ENCODE peak calls at places on chromosomes 1 and 21, in ten cellular contexts. One of them, this sample, is unnamed. For H3K4me1, the result is how much of the 10 kb centered on the place peaks cover.

GRCh38 chr1:206633708-206634121 is 1.6 kb upstream of the DYRK3 start:
- DNase-seq in IMR-90: peak
- DNase-seq in CD8-positive, alpha-beta memory T cell: no peak
- DNase-seq in PC-3: peak
- DNase-seq in spleen: no peak
- DNase-seq in uterus: peak
- DNase-seq in neural progenitor cell: peak
- DNase-seq in pancreas: no peak
- DNase-seq in aorta: no peak
- DNase-seq in upper lobe of right lung: no peak
- DNase-seq in this sample: no peak

GRCh38 chr1:151943591-151943990 is 34.3 kb upstream of the THEM4 start:
- DNase-seq in spleen: no peak
- DNase-seq in PC-3: no peak
- DNase-seq in uterus: no peak
- DNase-seq in neural progenitor cell: no peak
- DNase-seq in CD8-positive, alpha-beta memory T cell: no peak
- DNase-seq in pancreas: no peak
- DNase-seq in IMR-90: no peak
- DNase-seq in aorta: no peak
- DNase-seq in upper lobe of right lung: no peak
- DNase-seq in this sample: no peak

GRCh38 chr1:66271216-66271903 is 262.6 kb upstream of the SGIP1 start:
- DNase-seq in neural progenitor cell: peak
- DNase-seq in aorta: peak
- DNase-seq in uterus: peak
- DNase-seq in CD8-positive, alpha-beta memory T cell: no peak
- DNase-seq in spleen: no peak
- DNase-seq in IMR-90: peak
- DNase-seq in pancreas: peak
- DNase-seq in PC-3: peak
- DNase-seq in upper lobe of right lung: no peak
- DNase-seq in this sample: peak

GRCh38 chr1:2789164-2789985 is 12.1 kb downstream of the TTC34 start:
- DNase-seq in pancreas: no peak
- DNase-seq in neural progenitor cell: no peak
- DNase-seq in aorta: no peak
- DNase-seq in IMR-90: no peak
- DNase-seq in CD8-positive, alpha-beta memory T cell: no peak
- DNase-seq in uterus: no peak
- DNase-seq in upper lobe of right lung: peak
- DNase-seq in PC-3: no peak
- DNase-seq in spleen: peak
- DNase-seq in this sample: no peak

GRCh38 chr1:12442217-12442616 is 175.8 kb downstream of the DHRS3 start:
- DNase-seq in neural progenitor cell: no peak
- DNase-seq in PC-3: no peak
- DNase-seq in upper lobe of right lung: no peak
- DNase-seq in aorta: no peak
- DNase-seq in IMR-90: no peak
- DNase-seq in CD8-positive, alpha-beta memory T cell: no peak
- DNase-seq in uterus: no peak
- DNase-seq in spleen: no peak
- DNase-seq in pancreas: no peak
- DNase-seq in this sample: no peak

GRCh38 chr1:37058424-37058988 is 24.2 kb upstream of the GRIK3 start:
- DNase-seq in CD8-positive, alpha-beta memory T cell: no peak
- DNase-seq in IMR-90: no peak
- DNase-seq in PC-3: no peak
- DNase-seq in uterus: no peak
- DNase-seq in spleen: no peak
- DNase-seq in aorta: no peak
- DNase-seq in upper lobe of right lung: no peak
- DNase-seq in pancreas: no peak
- DNase-seq in neural progenitor cell: no peak
- DNase-seq in this sample: no peak

GRCh38 chr1:115112496-115113375 is 23.4 kb upstream of the TSPAN2 start:
- DNase-seq in uterus: peak
- DNase-seq in spleen: peak
- DNase-seq in IMR-90: no peak
- DNase-seq in upper lobe of right lung: peak
- DNase-seq in neural progenitor cell: peak
- DNase-seq in pancreas: peak
- DNase-seq in aorta: no peak
- DNase-seq in CD8-positive, alpha-beta memory T cell: peak
- DNase-seq in PC-3: peak
- DNase-seq in this sample: peak

GRCh38 chr1:43274125-43274803 is 4.5 kb downstream of the TMEM125 start:
- DNase-seq in aorta: no peak
- DNase-seq in spleen: peak
- DNase-seq in CD8-positive, alpha-beta memory T cell: no peak
- DNase-seq in PC-3: peak
- DNase-seq in pancreas: peak
- DNase-seq in uterus: no peak
- DNase-seq in upper lobe of right lung: peak
- DNase-seq in neural progenitor cell: no peak
- DNase-seq in IMR-90: peak
- DNase-seq in this sample: peak

GRCh38 chr1:60727553-60727952 is 354.8 kb upstream of the NFIA start:
- DNase-seq in IMR-90: no peak
- DNase-seq in neural progenitor cell: no peak
- DNase-seq in PC-3: peak
- DNase-seq in CD8-positive, alpha-beta memory T cell: no peak
- DNase-seq in pancreas: no peak
- DNase-seq in upper lobe of right lung: no peak
- DNase-seq in spleen: no peak
- DNase-seq in aorta: no peak
- DNase-seq in uterus: no peak
- DNase-seq in this sample: no peak

GRCh38 chr1:38026592-38027200 is 14.2 kb downstream of the UTP11 start:
- DNase-seq in PC-3: peak
- DNase-seq in IMR-90: peak
- DNase-seq in CD8-positive, alpha-beta memory T cell: no peak
- DNase-seq in uterus: no peak
- DNase-seq in spleen: no peak
- DNase-seq in aorta: no peak
- DNase-seq in upper lobe of right lung: peak
- DNase-seq in neural progenitor cell: peak
- DNase-seq in pancreas: no peak
- DNase-seq in this sample: peak

GRCh38 chr1:10682449-10683365 is 113.7 kb downstream of the CASZ1 start:
- DNase-seq in uterus: no peak
- DNase-seq in spleen: no peak
- DNase-seq in neural progenitor cell: no peak
- DNase-seq in upper lobe of right lung: no peak
- DNase-seq in pancreas: no peak
- DNase-seq in PC-3: no peak
- DNase-seq in aorta: no peak
- DNase-seq in CD8-positive, alpha-beta memory T cell: no peak
- DNase-seq in IMR-90: no peak
- DNase-seq in this sample: no peak

GRCh38 chr1:109425391-109425790 is 857 bp downstream of the PSMA5 start:
- DNase-seq in pancreas: no peak
- DNase-seq in aorta: no peak
- DNase-seq in upper lobe of right lung: no peak
- DNase-seq in uterus: no peak
- DNase-seq in PC-3: peak
- DNase-seq in neural progenitor cell: no peak
- DNase-seq in IMR-90: peak
- DNase-seq in CD8-positive, alpha-beta memory T cell: no peak
- DNase-seq in spleen: no peak
- DNase-seq in this sample: peak

GRCh38 chr1:109426278-109427170 is at the start of gene PSMA5:
- DNase-seq in aorta: peak
- DNase-seq in IMR-90: peak
- DNase-seq in upper lobe of right lung: peak
- DNase-seq in spleen: peak
- DNase-seq in neural progenitor cell: peak
- DNase-seq in uterus: peak
- DNase-seq in pancreas: peak
- DNase-seq in PC-3: peak
- DNase-seq in CD8-positive, alpha-beta memory T cell: peak
- DNase-seq in this sample: peak

GRCh38 chr1:109425902-109426277 is 358 bp downstream of the PSMA5 start:
- DNase-seq in pancreas: no peak
- DNase-seq in aorta: no peak
- DNase-seq in PC-3: peak
- DNase-seq in spleen: no peak
- DNase-seq in IMR-90: peak
- DNase-seq in CD8-positive, alpha-beta memory T cell: peak
- DNase-seq in uterus: no peak
- DNase-seq in upper lobe of right lung: no peak
- DNase-seq in neural progenitor cell: no peak
- DNase-seq in this sample: peak

GRCh38 chr1:109423498-109423897 is 2.8 kb downstream of the PSMA5 start:
- DNase-seq in PC-3: no peak
- DNase-seq in neural progenitor cell: no peak
- DNase-seq in upper lobe of right lung: no peak
- DNase-seq in aorta: no peak
- DNase-seq in uterus: no peak
- DNase-seq in CD8-positive, alpha-beta memory T cell: no peak
- DNase-seq in spleen: no peak
- DNase-seq in IMR-90: no peak
- DNase-seq in pancreas: no peak
- DNase-seq in this sample: no peak

GRCh38 chr1:109427171-109427467 is 871 bp upstream of the PSMA5 start:
- DNase-seq in IMR-90: no peak
- DNase-seq in CD8-positive, alpha-beta memory T cell: no peak
- DNase-seq in aorta: no peak
- DNase-seq in neural progenitor cell: no peak
- DNase-seq in PC-3: no peak
- DNase-seq in uterus: no peak
- DNase-seq in upper lobe of right lung: no peak
- DNase-seq in spleen: no peak
- DNase-seq in pancreas: no peak
- DNase-seq in this sample: no peak
- H3K27ac ChIP-seq in IMR-90: peak
- H3K27ac ChIP-seq in CD8-positive, alpha-beta memory T cell: peak
- H3K27ac ChIP-seq in aorta: no peak
- H3K27ac ChIP-seq in neural progenitor cell: peak
- H3K27ac ChIP-seq in PC-3: peak
- H3K27ac ChIP-seq in uterus: peak
- H3K27ac ChIP-seq in upper lobe of right lung: peak
- H3K27ac ChIP-seq in spleen: peak
- H3K27ac ChIP-seq in pancreas: peak
- H3K27ac ChIP-seq in this sample: peak

DNA sequence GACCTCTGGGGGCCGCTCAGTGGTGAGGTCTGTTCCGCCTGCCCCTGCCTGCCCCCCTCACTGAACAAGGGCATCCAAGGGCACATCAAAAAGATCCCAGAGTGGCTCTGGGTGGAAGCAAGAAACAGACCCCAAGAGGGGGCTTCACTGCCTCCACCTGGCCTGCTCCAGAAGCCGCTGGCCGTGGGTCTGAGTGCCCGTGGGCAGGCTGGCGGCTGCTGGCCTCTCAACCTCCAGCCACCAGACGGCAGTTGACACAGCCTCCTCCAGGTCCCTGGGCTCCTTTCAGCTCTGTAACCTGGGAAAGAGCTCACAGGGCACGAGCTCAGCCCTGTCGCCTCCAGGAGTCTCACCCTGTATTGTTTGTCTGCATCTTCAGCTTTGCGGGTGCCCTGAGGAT is 56.3 kb downstream of the SLX9 start:
- DNase-seq in neural progenitor cell: no peak
- DNase-seq in PC-3: no peak
- DNase-seq in IMR-90: no peak
- DNase-seq in spleen: no peak
- DNase-seq in uterus: no peak
- DNase-seq in CD8-positive, alpha-beta memory T cell: no peak
- DNase-seq in upper lobe of right lung: no peak
- DNase-seq in aorta: peak
- DNase-seq in pancreas: no peak
- DNase-seq in this sample: no peak
- H3K4me1 ChIP-seq in neural progenitor cell: under half
- H3K4me1 ChIP-seq in PC-3: under half
- H3K4me1 ChIP-seq in IMR-90: under half
- H3K4me1 ChIP-seq in spleen: under half
- H3K4me1 ChIP-seq in uterus: under half
- H3K4me1 ChIP-seq in CD8-positive, alpha-beta memory T cell: under half
- H3K4me1 ChIP-seq in upper lobe of right lung: under half
- H3K4me1 ChIP-seq in aorta: under half
- H3K4me1 ChIP-seq in pancreas: under half
- H3K4me1 ChIP-seq in this sample: under half

GRCh38 chr1:246769306-246769705 is 45.1 kb downstream of the SCCPDH start:
- DNase-seq in CD8-positive, alpha-beta memory T cell: no peak
- DNase-seq in IMR-90: peak
- DNase-seq in upper lobe of right lung: no peak
- DNase-seq in neural progenitor cell: no peak
- DNase-seq in spleen: no peak
- DNase-seq in aorta: no peak
- DNase-seq in pancreas: no peak
- DNase-seq in PC-3: no peak
- DNase-seq in uterus: no peak
- DNase-seq in this sample: no peak
- H3K27ac ChIP-seq in CD8-positive, alpha-beta memory T cell: no peak
- H3K27ac ChIP-seq in IMR-90: peak
- H3K27ac ChIP-seq in upper lobe of right lung: no peak
- H3K27ac ChIP-seq in neural progenitor cell: no peak
- H3K27ac ChIP-seq in spleen: no peak
- H3K27ac ChIP-seq in aorta: no peak
- H3K27ac ChIP-seq in pancreas: no peak
- H3K27ac ChIP-seq in PC-3: no peak
- H3K27ac ChIP-seq in uterus: no peak
- H3K27ac ChIP-seq in this sample: no peak

GRCh38 chr1:109637446-109637845 is 17.8 kb downstream of the AMPD2 start:
- DNase-seq in aorta: no peak
- DNase-seq in upper lobe of right lung: peak
- DNase-seq in CD8-positive, alpha-beta memory T cell: no peak
- DNase-seq in neural progenitor cell: no peak
- DNase-seq in IMR-90: no peak
- DNase-seq in pancreas: no peak
- DNase-seq in spleen: no peak
- DNase-seq in PC-3: no peak
- DNase-seq in uterus: no peak
- DNase-seq in this sample: no peak

GRCh38 chr1:109641341-109641740 is 14.6 kb upstream of the GSTM4 start:
- DNase-seq in upper lobe of right lung: peak
- DNase-seq in IMR-90: no peak
- DNase-seq in uterus: no peak
- DNase-seq in CD8-positive, alpha-beta memory T cell: no peak
- DNase-seq in neural progenitor cell: no peak
- DNase-seq in aorta: no peak
- DNase-seq in pancreas: no peak
- DNase-seq in PC-3: no peak
- DNase-seq in spleen: no peak
- DNase-seq in this sample: no peak

GRCh38 chr1:109639063-109639840 is 16.6 kb upstream of the GSTM4 start:
- DNase-seq in PC-3: no peak
- DNase-seq in aorta: no peak
- DNase-seq in neural progenitor cell: peak
- DNase-seq in spleen: no peak
- DNase-seq in uterus: no peak
- DNase-seq in pancreas: no peak
- DNase-seq in CD8-positive, alpha-beta memory T cell: no peak
- DNase-seq in IMR-90: no peak
- DNase-seq in upper lobe of right lung: peak
- DNase-seq in this sample: no peak

GRCh38 chr1:109640285-109640865 is 15.5 kb upstream of the GSTM4 start:
- DNase-seq in pancreas: peak
- DNase-seq in IMR-90: peak
- DNase-seq in PC-3: peak
- DNase-seq in upper lobe of right lung: peak
- DNase-seq in uterus: peak
- DNase-seq in neural progenitor cell: peak
- DNase-seq in aorta: peak
- DNase-seq in CD8-positive, alpha-beta memory T cell: peak
- DNase-seq in spleen: peak
- DNase-seq in this sample: peak

GRCh38 chr1:109639841-109640184 is 16.1 kb upstream of the GSTM4 start:
- DNase-seq in upper lobe of right lung: peak
- DNase-seq in CD8-positive, alpha-beta memory T cell: no peak
- DNase-seq in PC-3: no peak
- DNase-seq in spleen: no peak
- DNase-seq in aorta: no peak
- DNase-seq in IMR-90: no peak
- DNase-seq in uterus: no peak
- DNase-seq in pancreas: no peak
- DNase-seq in neural progenitor cell: no peak
- DNase-seq in this sample: no peak
- H3K4me1 ChIP-seq in upper lobe of right lung: under half
- H3K4me1 ChIP-seq in CD8-positive, alpha-beta memory T cell: under half
- H3K4me1 ChIP-seq in PC-3: under half
- H3K4me1 ChIP-seq in spleen: under half
- H3K4me1 ChIP-seq in aorta: under half
- H3K4me1 ChIP-seq in IMR-90: under half
- H3K4me1 ChIP-seq in uterus: under half
- H3K4me1 ChIP-seq in pancreas: under half
- H3K4me1 ChIP-seq in neural progenitor cell: under half
- H3K4me1 ChIP-seq in this sample: under half